ENCODE peak calls at places on chromosomes 13 and 19, in five cellular contexts. I, P, S, W and B are unnamed samples.

GRCh38 chr13:34256236-34256635 is 438.3 kb downstream of the RFC3 start:
- DNase-seq in I (no peak), P (no peak), S (no peak), W (no peak), B (no peak)

GRCh38 chr13:46126552-46127171 is 21.8 kb upstream of the CPB2 start:
- DNase-seq in I (peak), P (peak), S (peak), W (peak), B (peak)

GRCh38 chr19:4803736-4804695 is 12.5 kb downstream of the FEM1A start:
- DNase-seq in I (peak), P (peak), S (peak), W (no peak), B (peak)

GRCh38 chr13:108621421-108621820 is 8.0 kb upstream of the MYO16 start:
- DNase-seq in I (no peak), P (no peak), S (no peak), W (no peak), B (no peak)

GRCh38 chr13:113641426-113641825 is 16.6 kb downstream of the ATP4B start:
- DNase-seq in I (no peak), P (no peak), S (no peak), W (no peak), B (no peak)

GRCh38 chr13:101115762-101116161 is 300.5 kb downstream of the NALCN start:
- DNase-seq in I (peak), P (no peak), S (no peak), W (peak), B (peak)

GRCh38 chr19:48754950-48755645 is at the start of gene FGF21:
- DNase-seq in I (peak), P (no peak), S (no peak), W (no peak), B (no peak)

GRCh38 chr13:23561261-23561660 is 9.0 kb upstream of the TNFRSF19 start:
- DNase-seq in I (no peak), P (no peak), S (no peak), W (no peak), B (no peak)

GRCh38 chr19:4086336-4086953 is 19.7 kb upstream of the ZBTB7A start:
- DNase-seq in I (no peak), P (no peak), S (no peak), W (no peak), B (no peak)

GRCh38 chr13:72293206-72293605 is 426.2 kb upstream of the DACH1 start:
- DNase-seq in I (no peak), P (no peak), S (no peak), W (peak), B (no peak)

GRCh38 chr19:10346509-10346908 is 7.1 kb upstream of the ICAM3 start:
- DNase-seq in I (no peak), P (no peak), S (no peak), W (no peak), B (no peak)

GRCh38 chr19:56725829-56726424 is 54.4 kb upstream of the ZNF835 start:
- DNase-seq in I (no peak), P (no peak), S (no peak), W (no peak), B (no peak)

GRCh38 chr13:101570410-101570809 is 117.9 kb downstream of the ITGBL1 start:
- DNase-seq in I (no peak), P (no peak), S (no peak), W (peak), B (no peak)

GRCh38 chr13:31042501-31043165 is 110.2 kb downstream of the TEX26 start:
- DNase-seq in I (no peak), P (no peak), S (no peak), W (no peak), B (no peak)

GRCh38 chr19:29620931-29621351 is 14.9 kb downstream of the POP4 start:
- DNase-seq in I (no peak), P (no peak), S (no peak), W (no peak), B (no peak)

GRCh38 chr13:48728876-48729275 is 75.1 kb downstream of the CYSLTR2 start:
- DNase-seq in I (no peak), P (no peak), S (no peak), W (no peak), B (no peak)

GRCh38 chr19:51127032-51127431 is 2.3 kb downstream of the SIGLEC9 start:
- DNase-seq in I (no peak), P (no peak), S (no peak), W (no peak), B (no peak)

GRCh38 chr13:112928958-112929777 is 39.8 kb upstream of the MCF2L start:
- DNase-seq in I (no peak), P (no peak), S (no peak), W (no peak), B (peak)

GRCh38 chr19:48123907-48124675 is 13.5 kb upstream of the PLA2G4C start:
- DNase-seq in I (no peak), P (peak), S (no peak), W (peak), B (peak)

GRCh38 chr13:110419946-110420345 is 112.9 kb downstream of the COL4A2 start:
- DNase-seq in I (no peak), P (no peak), S (no peak), W (no peak), B (no peak)
- TF ChIP-seq EZH2 in I (no peak), P (no peak), S (no peak), W (no peak), B (no peak)

DNA sequence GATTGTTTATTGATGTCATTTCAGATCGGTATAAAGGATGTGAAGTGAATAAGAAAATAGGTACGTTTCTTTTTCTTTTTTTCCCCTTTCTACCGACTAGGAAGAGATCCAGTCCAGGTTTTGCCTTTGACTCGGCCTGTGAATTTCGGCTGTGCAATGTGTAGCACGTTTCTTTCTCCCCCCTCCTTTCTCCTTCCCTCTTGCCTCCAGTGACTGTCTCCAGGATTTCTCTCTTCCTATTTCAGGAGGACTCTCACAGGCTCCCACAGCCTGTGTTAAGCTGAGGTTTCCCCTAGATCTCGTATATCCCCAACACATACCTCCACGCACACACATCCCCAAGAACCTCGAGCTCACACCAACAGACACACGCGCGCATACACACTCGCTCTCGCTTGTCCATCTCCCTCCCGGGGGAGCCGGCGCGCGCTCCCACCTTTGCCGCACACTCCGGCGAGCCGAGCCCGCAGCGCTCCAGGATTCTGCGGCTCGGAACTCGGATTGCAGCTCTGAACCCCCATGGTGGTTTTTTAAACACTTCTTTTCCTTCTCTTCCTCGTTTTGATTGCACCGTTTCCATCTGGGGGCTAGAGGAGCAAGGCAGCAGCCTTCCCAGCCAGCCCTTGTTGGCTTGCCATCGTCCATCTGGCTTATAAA is at the start of gene GPC6:
- DNase-seq in I (peak), P (no peak), S (no peak), W (peak), B (peak)
- H3K4me2 ChIP-seq in I (peak), P (no peak), S (peak), W (peak), B (peak)

DNA sequence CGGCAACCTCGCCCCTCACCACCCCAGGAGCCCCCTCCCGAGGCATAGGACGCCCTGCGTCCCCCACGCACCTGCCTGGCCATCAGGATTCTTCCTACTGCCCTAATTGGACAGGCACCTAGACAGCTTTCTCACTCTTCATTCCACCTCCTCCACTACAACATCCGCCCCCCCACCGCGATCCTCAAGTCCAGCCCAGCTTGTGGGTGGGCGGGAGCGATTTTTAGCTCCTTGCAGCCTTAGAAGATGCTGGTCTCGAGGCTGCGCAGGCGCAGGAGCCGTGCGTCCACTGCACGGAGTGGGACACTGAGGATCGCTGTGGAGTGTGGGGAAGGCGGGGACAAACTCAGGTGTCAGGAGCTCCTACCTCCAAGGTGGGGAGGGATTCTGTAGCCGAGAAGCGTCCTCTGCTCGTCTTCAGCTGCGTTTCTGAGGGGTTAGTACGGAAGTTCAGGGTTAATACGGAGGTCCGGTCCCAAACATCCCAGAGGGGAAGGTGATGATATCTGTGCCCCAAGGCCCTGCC is at the start of gene RTBDN:
- DNase-seq in I (peak), P (no peak), S (no peak), W (no peak), B (no peak)
- TF ChIP-seq EZH2 in I (no peak), P (no peak), S (peak), W (peak), B (peak)

DNA sequence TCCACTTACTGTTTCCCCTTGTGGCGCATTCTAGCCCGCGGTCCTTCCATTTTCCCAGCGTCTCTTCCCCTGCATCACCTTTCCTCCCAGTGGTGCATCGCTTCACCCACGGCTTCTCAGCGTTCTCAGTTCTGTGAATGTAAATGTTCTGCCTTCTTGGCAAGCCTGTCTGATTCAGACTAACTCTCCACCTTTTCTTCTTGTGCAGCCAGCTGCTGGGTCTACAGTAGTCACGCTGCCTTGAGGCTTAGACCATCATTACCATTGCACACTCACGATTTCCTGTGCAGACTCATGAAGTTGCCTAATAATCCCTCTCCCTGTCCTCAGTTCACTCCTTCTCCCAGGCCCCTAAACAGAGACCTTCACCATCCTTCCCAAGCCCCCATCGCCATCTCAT is 75.0 kb downstream of the DHRS12 start:
- DNase-seq in I (peak), P (no peak), S (no peak), W (peak), B (no peak)
- H3K4me2 ChIP-seq in I (no peak), P (no peak), S (no peak), W (no peak), B (no peak)

DNA sequence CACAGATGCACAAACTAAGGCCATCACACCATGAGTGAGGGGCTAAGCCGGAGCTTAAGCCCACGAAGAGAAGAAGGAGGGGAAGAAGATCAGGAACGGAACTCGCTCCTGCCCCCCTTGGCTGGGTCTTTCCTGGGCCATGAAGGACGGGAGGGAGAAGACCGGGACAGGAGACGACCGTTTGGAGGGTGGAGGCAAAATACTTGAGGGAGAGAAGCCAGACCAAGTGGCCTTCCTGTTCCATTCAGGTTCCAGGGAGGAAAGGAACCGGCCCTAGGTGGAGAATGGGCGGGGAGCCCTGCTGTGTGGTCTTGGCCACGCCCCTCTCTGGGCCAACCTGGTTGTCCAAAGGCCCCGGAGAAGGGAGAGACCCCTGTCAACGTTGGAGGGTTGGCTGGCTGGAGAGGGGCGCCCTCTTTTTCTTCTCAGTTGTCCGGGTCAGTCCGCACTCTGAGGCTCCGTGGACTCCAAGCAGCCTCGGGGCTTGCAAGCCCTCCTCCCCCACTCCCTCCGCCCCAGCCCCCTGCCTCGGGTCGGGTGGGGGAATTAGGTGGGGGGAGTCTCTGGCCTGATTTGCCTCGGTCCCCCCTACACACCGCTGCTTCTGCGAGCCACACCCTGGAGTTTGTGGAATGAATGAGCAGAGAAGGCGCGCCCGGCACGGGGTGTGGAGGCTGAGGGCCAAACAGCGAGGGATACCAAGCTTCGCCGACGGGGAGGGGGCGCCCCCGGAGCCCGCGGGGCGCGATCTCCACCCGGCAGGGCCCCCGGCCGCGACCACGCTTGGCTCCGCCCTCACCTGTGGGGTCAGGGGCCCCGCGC is 771 bp downstream of the FBN3 start:
- DNase-seq in I (peak), P (peak), S (peak), W (no peak), B (peak)
- TF ChIP-seq EZH2 in I (no peak), P (no peak), S (no peak), W (peak), B (no peak)

GRCh38 chr13:111506131-111506530 is 185.7 kb downstream of the TEX29 start:
- DNase-seq in I (no peak), P (no peak), S (no peak), W (no peak), B (no peak)

GRCh38 chr13:111510502-111511218 is 190.2 kb downstream of the TEX29 start:
- DNase-seq in I (no peak), P (no peak), S (no peak), W (no peak), B (no peak)

GRCh38 chr13:111508902-111509509 is 188.6 kb downstream of the TEX29 start:
- DNase-seq in I (no peak), P (no peak), S (no peak), W (no peak), B (no peak)

GRCh38 chr13:111506621-111507020 is 186.2 kb downstream of the TEX29 start:
- DNase-seq in I (no peak), P (no peak), S (no peak), W (no peak), B (no peak)

GRCh38 chr13:111508164-111508870 is 187.9 kb downstream of the TEX29 start:
- DNase-seq in I (no peak), P (no peak), S (no peak), W (no peak), B (no peak)
- H3K4me2 ChIP-seq in I (no peak), P (no peak), S (no peak), W (no peak), B (no peak)

DNA sequence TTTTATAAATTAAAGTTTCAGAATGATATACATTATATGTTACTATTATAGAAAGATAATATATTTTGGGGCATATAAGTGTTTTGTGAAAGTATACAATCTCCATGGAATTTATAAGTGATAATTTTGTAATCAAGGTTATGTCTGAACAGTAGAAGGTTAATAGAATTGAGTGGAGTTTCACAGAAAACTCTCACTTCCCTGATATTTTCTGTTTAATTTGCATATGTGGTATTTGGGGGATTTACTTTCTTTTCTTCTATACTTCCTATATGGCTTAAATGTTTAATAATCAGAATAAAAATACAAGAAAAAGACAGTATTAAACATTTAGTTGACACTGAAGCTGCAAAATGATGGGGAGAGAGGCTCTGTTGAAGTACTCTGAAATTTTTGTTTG is 848.5 kb downstream of the DACH1 start:
- DNase-seq in I (no peak), P (no peak), S (no peak), W (no peak), B (no peak)
- TF ChIP-seq EZH2 in I (no peak), P (no peak), S (no peak), W (no peak), B (no peak)

GRCh38 chr19:12875086-12875485 is 6.2 kb downstream of the DNASE2 start:
- DNase-seq in I (no peak), P (no peak), S (no peak), W (no peak), B (no peak)

GRCh38 chr19:12872255-12872654 is 9.0 kb downstream of the DNASE2 start:
- DNase-seq in I (peak), P (no peak), S (no peak), W (no peak), B (no peak)

GRCh38 chr19:12873891-12874745 is 7.1 kb downstream of the DNASE2 start:
- DNase-seq in I (peak), P (no peak), S (no peak), W (no peak), B (no peak)

GRCh38 chr19:12871681-12872080 is 9.6 kb downstream of the DNASE2 start:
- DNase-seq in I (no peak), P (no peak), S (no peak), W (no peak), B (no peak)

GRCh38 chr19:12872941-12873890 is 8.0 kb downstream of the DNASE2 start:
- DNase-seq in I (peak), P (no peak), S (peak), W (peak), B (peak)
- H3K4me2 ChIP-seq in I (peak), P (no peak), S (no peak), W (peak), B (peak)